ENCODE peak calls at places on chromosome 1, in four cellular contexts. S, H, C and R are unnamed samples.

GRCh38 chr1:22754824-22755223 is 44.2 kb downstream of the EPHB2 start:
- DNase-seq in S (no peak), H (no peak), C (no peak), R (no peak)

GRCh38 chr1:76868916-76869315 is 1.6 kb downstream of the ST6GALNAC5 start:
- DNase-seq in S (no peak), H (peak), C (no peak), R (no peak)

GRCh38 chr1:58403894-58404293 is 142.6 kb downstream of the OMA1 start:
- DNase-seq in S (no peak), H (no peak), C (no peak), R (no peak)

GRCh38 chr1:183374825-183375224 is 43.4 kb downstream of the NMNAT2 start:
- DNase-seq in S (no peak), H (no peak), C (no peak), R (no peak)

GRCh38 chr1:29457496-29458368 is 221.4 kb downstream of the PTPRU start:
- DNase-seq in S (no peak), H (no peak), C (no peak), R (no peak)

GRCh38 chr1:51423098-51423821 is 92.9 kb upstream of the TTC39A start:
- DNase-seq in S (no peak), H (no peak), C (no peak), R (no peak)

GRCh38 chr1:52057876-52058275 is 1.8 kb downstream of the BTF3L4 start:
- DNase-seq in S (no peak), H (no peak), C (no peak), R (no peak)

GRCh38 chr1:231663211-231663792 is 36.7 kb downstream of the DISC1 start:
- DNase-seq in S (no peak), H (no peak), C (no peak), R (no peak)

GRCh38 chr1:74505133-74505532 is 7.3 kb downstream of the LRRC53 start:
- DNase-seq in S (no peak), H (no peak), C (no peak), R (no peak)

GRCh38 chr1:119782541-119783338 is 14.0 kb upstream of the HMGCS2 start:
- DNase-seq in S (no peak), H (peak), C (no peak), R (no peak)

GRCh38 chr1:53238197-53239155 is at the start of gene MAGOH:
- DNase-seq in S (peak), H (peak), C (peak), R (peak)

GRCh38 chr1:25245809-25246599 is 1.2 kb downstream of the RSRP1 start:
- DNase-seq in S (peak), H (no peak), C (no peak), R (peak)

GRCh38 chr1:201456499-201457309 is 12.3 kb downstream of the PHLDA3 start:
- DNase-seq in S (no peak), H (no peak), C (no peak), R (peak)

GRCh38 chr1:111615874-111616715 is 3.5 kb upstream of the RAP1A start:
- DNase-seq in S (no peak), H (no peak), C (peak), R (no peak)

GRCh38 chr1:155085504-155086181 is 7.0 kb downstream of the EFNA3 start:
- DNase-seq in S (no peak), H (peak), C (no peak), R (peak)

DNA sequence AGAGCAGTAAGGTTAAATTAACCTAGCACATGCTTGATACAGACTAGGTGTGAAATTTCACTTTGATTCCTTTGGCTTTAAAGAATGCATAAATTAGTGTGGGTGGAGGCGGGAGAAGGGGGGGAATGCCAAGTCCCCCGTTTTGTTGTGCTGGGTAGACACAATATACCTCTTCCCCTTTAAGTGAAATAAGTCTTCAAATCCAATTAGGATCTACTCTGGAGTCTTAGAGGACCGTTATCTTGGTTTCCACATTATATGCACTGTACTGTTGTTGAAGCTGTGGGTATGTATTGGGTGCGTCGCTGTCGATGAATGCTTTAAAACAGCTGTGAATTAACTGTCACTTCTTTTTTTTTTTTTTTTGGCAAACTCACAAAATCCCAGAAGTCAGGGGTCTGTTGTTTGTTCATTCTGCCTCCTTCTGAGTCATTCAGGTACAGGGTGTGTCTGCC is 1.6 kb upstream of the S1PR1 start:
- DNase-seq in S (no peak), H (no peak), C (no peak), R (no peak)
- TF ChIP-seq KDM1A in S (no peak), H (no peak), C (no peak), R (no peak)

GRCh38 chr1:173224887-173225280 is 17.8 kb upstream of the TNFSF4 start:
- DNase-seq in S (no peak), H (no peak), C (no peak), R (no peak)
- TF ChIP-seq KDM1A in S (no peak), H (no peak), C (no peak), R (no peak)

DNA sequence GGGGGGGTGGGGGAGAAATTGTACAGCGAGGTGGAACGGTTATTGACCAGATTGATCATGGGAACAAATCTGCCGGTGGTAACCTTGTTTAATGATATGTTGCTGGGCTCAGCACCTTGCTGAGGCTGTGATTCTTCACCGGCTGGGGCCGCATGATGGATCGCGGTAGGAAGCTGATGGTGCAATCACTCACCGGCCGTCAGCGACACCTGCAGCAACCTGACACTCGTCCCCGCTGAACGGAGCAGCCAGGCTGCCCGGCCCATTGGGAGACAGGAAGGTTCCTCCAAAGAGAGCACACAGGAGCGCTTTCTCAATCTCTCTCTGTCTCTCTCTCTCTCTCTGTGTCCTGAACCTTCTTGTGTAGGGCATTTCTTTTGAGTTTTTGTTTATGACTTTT is 128.5 kb upstream of the RRP15 start:
- DNase-seq in S (no peak), H (peak), C (no peak), R (no peak)
- TF ChIP-seq KDM1A in S (no peak), H (no peak), C (no peak), R (no peak)

DNA sequence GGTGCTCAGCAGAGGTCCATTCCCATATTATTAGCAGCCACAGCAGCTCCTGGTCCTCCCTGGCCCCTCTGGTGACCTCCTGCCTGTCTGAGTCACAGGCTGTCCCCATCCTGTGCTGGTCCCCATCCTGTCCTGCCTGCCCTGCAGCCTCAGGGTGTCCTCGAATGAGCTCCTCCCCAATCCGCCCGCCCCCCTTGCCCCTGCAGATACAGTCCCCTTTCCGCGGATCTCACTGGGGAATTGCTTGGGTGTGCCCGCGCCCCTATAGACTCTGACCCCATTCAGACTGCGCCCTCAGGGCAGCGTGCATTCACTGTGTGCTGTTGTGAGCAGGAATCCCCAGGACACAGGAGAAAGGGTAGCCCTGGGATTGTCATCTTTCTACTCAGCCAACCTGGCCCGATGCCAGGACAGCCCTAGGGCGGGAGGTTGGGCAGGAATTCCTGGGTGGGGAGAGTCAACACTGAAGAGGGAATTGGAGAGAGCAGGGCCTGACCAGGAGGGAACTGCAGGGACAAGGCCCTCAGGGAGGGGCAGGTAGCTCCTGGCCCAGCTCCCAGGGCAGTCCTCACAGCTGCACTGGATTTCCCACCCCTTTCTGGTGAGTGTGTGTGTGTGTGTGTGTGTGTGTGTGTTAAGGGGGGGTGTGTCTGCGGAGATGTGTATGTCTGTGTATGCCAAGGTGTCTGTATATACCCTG is 1.1 kb upstream of the GUCA2A start:
- DNase-seq in S (peak), H (no peak), C (no peak), R (no peak)
- TF ChIP-seq KDM1A in S (no peak), H (no peak), C (no peak), R (no peak)

GRCh38 chr1:227961651-227962050 is 13.9 kb upstream of the WNT9A start:
- DNase-seq in S (no peak), H (no peak), C (no peak), R (no peak)
- TF ChIP-seq KDM1A in S (no peak), H (no peak), C (no peak), R (no peak)

GRCh38 chr1:241916196-241916595 is 41.4 kb upstream of the BECN2 start:
- DNase-seq in S (no peak), H (no peak), C (no peak), R (no peak)

GRCh38 chr1:241917487-241917886 is 40.1 kb upstream of the BECN2 start:
- DNase-seq in S (no peak), H (peak), C (no peak), R (no peak)

GRCh38 chr1:241924080-241924808 is 33.3 kb upstream of the BECN2 start:
- DNase-seq in S (no peak), H (no peak), C (no peak), R (no peak)

GRCh38 chr1:241918879-241919278 is 38.7 kb upstream of the BECN2 start:
- DNase-seq in S (no peak), H (no peak), C (no peak), R (no peak)
- TF ChIP-seq KDM1A in S (no peak), H (no peak), C (no peak), R (no peak)